ENCODE peak calls at places on chromosomes 12 and 14, in six cellular contexts. U, H, M, R, T and N are unnamed samples.

GRCh38 chr14:63134801-63135200 is 69.4 kb upstream of the RHOJ start:
- DNase-seq in U (no peak), H (peak; percentile 63), R (peak; percentile 31), M (no peak), T (no peak), N (no peak)

GRCh38 chr14:93239869-93240677 is 33.0 kb downstream of the UBR7 start:
- DNase-seq in U (peak; percentile 57), T (no peak), H (peak; percentile 70), R (peak; percentile 39), M (no peak), N (no peak)

GRCh38 chr12:48779869-48780268 is 9.0 kb downstream of the ADCY6 start:
- DNase-seq in U (no peak), T (no peak), H (peak; percentile 71), R (peak; percentile 96), M (no peak), N (no peak)

GRCh38 chr14:71311061-71311460 is 403.8 kb downstream of the PCNX1 start:
- DNase-seq in T (no peak), H (no peak), U (no peak), M (no peak), R (no peak), N (no peak)

GRCh38 chr12:1845010-1845409 is 24.6 kb downstream of the LRTM2 start:
- DNase-seq in M (no peak), T (no peak), H (no peak), R (no peak), U (no peak), N (no peak)

GRCh38 chr12:119459481-119459880 is 125.0 kb downstream of the CCDC60 start:
- DNase-seq in U (no peak), M (no peak), H (no peak), R (no peak), T (no peak), N (no peak)

GRCh38 chr12:75480469-75480949 is at the start of gene GLIPR1:
- DNase-seq in H (peak; percentile 95), T (peak; percentile 81), U (no peak), R (peak; percentile 98), M (peak; percentile 15), N (peak; percentile 88)

GRCh38 chr14:100706200-100706599 is 20.5 kb upstream of the DLK1 start:
- DNase-seq in R (no peak), H (no peak), M (no peak), T (no peak), U (no peak), N (no peak)

GRCh38 chr12:115870021-115870420 is 407.5 kb downstream of the MED13L start:
- DNase-seq in T (no peak), H (no peak), R (no peak), U (no peak), M (no peak), N (no peak)

GRCh38 chr12:52079576-52080402 is at the start of gene SMIM41:
- DNase-seq in U (no peak), H (no peak), M (no peak), T (no peak), R (no peak), N (no peak)

GRCh38 chr14:74882103-74882920 is 596 bp downstream of the DLST start:
- DNase-seq in R (peak; percentile 57), M (no peak), T (peak; percentile 78), U (no peak), H (peak; percentile 80), N (peak; percentile 70)

GRCh38 chr12:80710727-80711066 is 3.3 kb downstream of the MYF6 start:
- DNase-seq in R (no peak), H (no peak), M (no peak), U (no peak), T (no peak), N (no peak)
- H3K4me3 ChIP-seq in R (no peak overlapping the region), H (no peak overlapping the region), M (no peak overlapping the region), U (no peak overlapping the region), T (no peak overlapping the region), N (no peak overlapping the region)

GRCh38 chr12:78088391-78088832 is 257.7 kb downstream of the NAV3 start:
- DNase-seq in U (no peak), M (no peak), H (peak; percentile 42), R (peak; percentile 30), T (no peak), N (no peak)
- H3K4me3 ChIP-seq in U (no peak overlapping the region), M (peak overlapping the region; percentile 8), H (peak overlapping the region; percentile 79), R (no peak overlapping the region), T (no peak overlapping the region), N (no peak overlapping the region)

GRCh38 chr14:95530461-95531170 is 4.2 kb upstream of the GLRX5 start:
- DNase-seq in R (no peak), H (no peak), T (no peak), U (no peak), M (no peak), N (no peak)
- H3K4me3 ChIP-seq in R (no peak overlapping the region), H (peak overlapping the region; percentile 91), T (no peak overlapping the region), U (no peak overlapping the region), M (no peak overlapping the region), N (no peak overlapping the region)

GRCh38 chr12:87160848-87161601 is 868.2 kb downstream of the C12orf50 start:
- DNase-seq in H (peak; percentile 60), R (no peak), T (no peak), U (no peak), M (no peak), N (no peak)
- H3K4me3 ChIP-seq in H (no peak overlapping the region), R (no peak overlapping the region), T (no peak overlapping the region), U (no peak overlapping the region), M (no peak overlapping the region), N (no peak overlapping the region)